ENCODE peak calls at places on chromosomes 7 and 10, in eight cellular contexts. One of them, this sample, is unnamed.

GRCh38 chr7:142030294-142030693 is 34.6 kb downstream of the MGAM start:
- DNase-seq in SK-N-SH: no peak
- DNase-seq in ovary: no peak
- DNase-seq in stomach: no peak
- DNase-seq in H1: no peak
- DNase-seq in A549: peak; percentile 37
- DNase-seq in GM12878: no peak
- DNase-seq in sigmoid colon: no peak
- DNase-seq in this sample: no peak

GRCh38 chr7:94396044-94396443 is 1.3 kb downstream of the COL1A2 start:
- DNase-seq in SK-N-SH: no peak
- DNase-seq in ovary: no peak
- DNase-seq in stomach: no peak
- DNase-seq in H1: no peak
- DNase-seq in A549: no peak
- DNase-seq in GM12878: no peak
- DNase-seq in sigmoid colon: no peak
- DNase-seq in this sample: no peak

GRCh38 chr7:128447944-128448556 is 7.6 kb upstream of the HILPDA start:
- DNase-seq in SK-N-SH: no peak
- DNase-seq in ovary: no peak
- DNase-seq in stomach: no peak
- DNase-seq in H1: no peak
- DNase-seq in A549: no peak
- DNase-seq in GM12878: no peak
- DNase-seq in sigmoid colon: no peak
- DNase-seq in this sample: no peak

GRCh38 chr10:60564475-60564874 is 174.8 kb upstream of the ANK3 start:
- DNase-seq in SK-N-SH: no peak
- DNase-seq in ovary: no peak
- DNase-seq in stomach: no peak
- DNase-seq in H1: no peak
- DNase-seq in A549: no peak
- DNase-seq in GM12878: no peak
- DNase-seq in sigmoid colon: no peak
- DNase-seq in this sample: no peak

GRCh38 chr7:154927624-154928125 is 75.2 kb downstream of the PAXIP1 start:
- DNase-seq in SK-N-SH: peak; percentile 68
- DNase-seq in ovary: peak; percentile 59
- DNase-seq in stomach: peak; percentile 88
- DNase-seq in H1: no peak
- DNase-seq in A549: peak; percentile 91
- DNase-seq in GM12878: peak; percentile 39
- DNase-seq in sigmoid colon: peak; percentile 89
- DNase-seq in this sample: no peak

GRCh38 chr10:102120987-102121738 is 995 bp upstream of the LDB1 start:
- DNase-seq in SK-N-SH: peak; percentile 74
- DNase-seq in ovary: peak; percentile 89
- DNase-seq in stomach: peak; percentile 38
- DNase-seq in H1: peak; percentile 91
- DNase-seq in A549: no peak
- DNase-seq in GM12878: no peak
- DNase-seq in sigmoid colon: peak; percentile 96
- DNase-seq in this sample: peak; percentile 71

GRCh38 chr10:25017661-25018060 is 1.2 kb downstream of the THNSL1 start:
- DNase-seq in SK-N-SH: no peak
- DNase-seq in ovary: no peak
- DNase-seq in stomach: no peak
- DNase-seq in H1: no peak
- DNase-seq in A549: no peak
- DNase-seq in GM12878: no peak
- DNase-seq in sigmoid colon: no peak
- DNase-seq in this sample: no peak

GRCh38 chr10:72072639-72073038 is 15.7 kb downstream of the SPOCK2 start:
- DNase-seq in SK-N-SH: no peak
- DNase-seq in ovary: no peak
- DNase-seq in stomach: no peak
- DNase-seq in H1: no peak
- DNase-seq in A549: no peak
- DNase-seq in GM12878: no peak
- DNase-seq in sigmoid colon: no peak
- DNase-seq in this sample: no peak

GRCh38 chr7:26275213-26275612 is 16.4 kb upstream of the SNX10 start:
- DNase-seq in SK-N-SH: no peak
- DNase-seq in ovary: no peak
- DNase-seq in stomach: no peak
- DNase-seq in H1: no peak
- DNase-seq in A549: no peak
- DNase-seq in GM12878: no peak
- DNase-seq in sigmoid colon: no peak
- DNase-seq in this sample: no peak

GRCh38 chr10:46555713-46556514 is 544 bp downstream of the GPRIN2 start:
- DNase-seq in SK-N-SH: no peak
- DNase-seq in ovary: peak; percentile 34
- DNase-seq in stomach: peak; percentile 47
- DNase-seq in H1: peak; percentile 69
- DNase-seq in A549: peak; percentile 69
- DNase-seq in GM12878: no peak
- DNase-seq in sigmoid colon: peak; percentile 66
- DNase-seq in this sample: peak; percentile 63

GRCh38 chr7:6478186-6478585 is 30.4 kb upstream of the DAGLB start:
- DNase-seq in SK-N-SH: no peak
- DNase-seq in ovary: no peak
- DNase-seq in stomach: no peak
- DNase-seq in H1: no peak
- DNase-seq in A549: no peak
- DNase-seq in GM12878: no peak
- DNase-seq in sigmoid colon: no peak
- DNase-seq in this sample: no peak

GRCh38 chr7:133497061-133497460 is 244.2 kb downstream of the EXOC4 start:
- DNase-seq in SK-N-SH: no peak
- DNase-seq in ovary: no peak
- DNase-seq in stomach: no peak
- DNase-seq in H1: no peak
- DNase-seq in A549: no peak
- DNase-seq in GM12878: no peak
- DNase-seq in sigmoid colon: no peak
- DNase-seq in this sample: no peak

GRCh38 chr7:129703751-129704150 is 92.2 kb downstream of the NRF1 start:
- DNase-seq in SK-N-SH: no peak
- DNase-seq in ovary: no peak
- DNase-seq in stomach: no peak
- DNase-seq in H1: no peak
- DNase-seq in A549: no peak
- DNase-seq in GM12878: no peak
- DNase-seq in sigmoid colon: no peak
- DNase-seq in this sample: no peak

GRCh38 chr7:55066938-55067337 is 48.1 kb downstream of the EGFR start:
- DNase-seq in SK-N-SH: no peak
- DNase-seq in ovary: no peak
- DNase-seq in stomach: no peak
- DNase-seq in H1: no peak
- DNase-seq in A549: no peak
- DNase-seq in GM12878: no peak
- DNase-seq in sigmoid colon: no peak
- DNase-seq in this sample: no peak

GRCh38 chr7:55063633-55064032 is 44.8 kb downstream of the EGFR start:
- DNase-seq in SK-N-SH: no peak
- DNase-seq in ovary: no peak
- DNase-seq in stomach: no peak
- DNase-seq in H1: no peak
- DNase-seq in A549: no peak
- DNase-seq in GM12878: no peak
- DNase-seq in sigmoid colon: no peak
- DNase-seq in this sample: no peak

GRCh38 chr7:55065511-55066229 is 46.9 kb downstream of the EGFR start:
- DNase-seq in SK-N-SH: no peak
- DNase-seq in ovary: no peak
- DNase-seq in stomach: no peak
- DNase-seq in H1: no peak
- DNase-seq in A549: peak; percentile 84
- DNase-seq in GM12878: peak; percentile 38
- DNase-seq in sigmoid colon: no peak
- DNase-seq in this sample: no peak

GRCh38 chr7:55066479-55066878 is 47.7 kb downstream of the EGFR start:
- DNase-seq in SK-N-SH: no peak
- DNase-seq in ovary: no peak
- DNase-seq in stomach: no peak
- DNase-seq in H1: no peak
- DNase-seq in A549: peak; percentile 64
- DNase-seq in GM12878: no peak
- DNase-seq in sigmoid colon: no peak
- DNase-seq in this sample: no peak

GRCh38 chr7:55065079-55065478 is 46.3 kb downstream of the EGFR start:
- DNase-seq in SK-N-SH: no peak
- DNase-seq in ovary: peak; percentile 68
- DNase-seq in stomach: no peak
- DNase-seq in H1: no peak
- DNase-seq in A549: peak; percentile 93
- DNase-seq in GM12878: peak; percentile 31
- DNase-seq in sigmoid colon: peak; percentile 90
- DNase-seq in this sample: no peak
- TF ChIP-seq EP300 in SK-N-SH: no peak
- TF ChIP-seq EP300 in ovary: no peak
- TF ChIP-seq EP300 in stomach: no peak
- TF ChIP-seq EP300 in H1: no peak
- TF ChIP-seq EP300 in A549: no peak
- TF ChIP-seq EP300 in GM12878: no peak
- TF ChIP-seq EP300 in sigmoid colon: no peak
- TF ChIP-seq EP300 in this sample: peak; percentile 38

GRCh38 chr7:2120251-2120660 is 112.5 kb downstream of the MAD1L1 start:
- DNase-seq in SK-N-SH: no peak
- DNase-seq in ovary: peak; percentile 53
- DNase-seq in stomach: peak; percentile 39
- DNase-seq in H1: no peak
- DNase-seq in A549: no peak
- DNase-seq in GM12878: no peak
- DNase-seq in sigmoid colon: no peak
- DNase-seq in this sample: peak; percentile 67
- TF ChIP-seq EP300 in SK-N-SH: no peak
- TF ChIP-seq EP300 in ovary: no peak
- TF ChIP-seq EP300 in stomach: no peak
- TF ChIP-seq EP300 in H1: no peak
- TF ChIP-seq EP300 in A549: no peak
- TF ChIP-seq EP300 in GM12878: no peak
- TF ChIP-seq EP300 in sigmoid colon: no peak
- TF ChIP-seq EP300 in this sample: no peak

DNA sequence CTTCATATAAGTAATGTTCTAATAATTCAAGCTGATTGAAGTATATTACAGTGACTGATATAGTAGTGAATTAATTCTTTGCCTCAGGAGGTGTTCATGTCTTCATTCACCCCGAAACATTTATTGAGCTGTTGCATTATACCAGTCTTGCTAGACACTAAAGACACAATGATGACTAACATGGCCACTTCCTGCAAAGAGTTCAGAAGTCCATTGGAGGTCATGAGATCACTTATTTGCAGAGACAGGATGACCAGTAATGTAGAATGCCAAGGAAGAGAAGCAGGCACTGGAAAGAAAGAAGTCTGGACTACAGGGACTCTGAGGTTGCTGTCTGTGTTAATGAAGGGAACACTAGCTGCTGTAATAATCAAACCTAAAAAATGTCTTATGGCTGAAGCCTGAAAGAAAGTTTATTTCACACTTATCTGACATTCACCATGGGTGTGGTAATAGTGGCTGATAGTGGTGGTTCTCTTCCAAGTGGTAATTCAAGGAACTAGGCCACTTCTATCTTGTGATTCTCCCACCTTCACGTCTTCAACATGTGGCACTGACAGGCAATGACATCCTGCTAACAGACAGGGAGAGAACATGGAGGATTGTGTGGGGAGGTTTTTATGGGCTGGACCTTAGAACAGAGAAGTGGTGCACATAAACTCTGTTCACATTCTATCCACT is 89.3 kb upstream of the MKLN1 start:
- DNase-seq in SK-N-SH: no peak
- DNase-seq in ovary: no peak
- DNase-seq in stomach: no peak
- DNase-seq in H1: no peak
- DNase-seq in A549: peak; percentile 87
- DNase-seq in GM12878: no peak
- DNase-seq in sigmoid colon: no peak
- DNase-seq in this sample: no peak
- TF ChIP-seq EP300 in SK-N-SH: no peak
- TF ChIP-seq EP300 in ovary: no peak
- TF ChIP-seq EP300 in stomach: no peak
- TF ChIP-seq EP300 in H1: no peak
- TF ChIP-seq EP300 in A549: peak; percentile 17
- TF ChIP-seq EP300 in GM12878: no peak
- TF ChIP-seq EP300 in sigmoid colon: no peak
- TF ChIP-seq EP300 in this sample: no peak

GRCh38 chr7:1246871-1247526 is 14.3 kb downstream of the UNCX start:
- DNase-seq in SK-N-SH: no peak
- DNase-seq in ovary: no peak
- DNase-seq in stomach: no peak
- DNase-seq in H1: no peak
- DNase-seq in A549: no peak
- DNase-seq in GM12878: no peak
- DNase-seq in sigmoid colon: no peak
- DNase-seq in this sample: no peak

GRCh38 chr7:1244701-1245526 is 12.2 kb downstream of the UNCX start:
- DNase-seq in SK-N-SH: no peak
- DNase-seq in ovary: no peak
- DNase-seq in stomach: no peak
- DNase-seq in H1: no peak
- DNase-seq in A549: no peak
- DNase-seq in GM12878: no peak
- DNase-seq in sigmoid colon: no peak
- DNase-seq in this sample: no peak

GRCh38 chr7:1247527-1248041 is 14.9 kb downstream of the UNCX start:
- DNase-seq in SK-N-SH: peak; percentile 76
- DNase-seq in ovary: no peak
- DNase-seq in stomach: no peak
- DNase-seq in H1: no peak
- DNase-seq in A549: no peak
- DNase-seq in GM12878: no peak
- DNase-seq in sigmoid colon: no peak
- DNase-seq in this sample: peak; percentile 81

GRCh38 chr7:1245596-1245995 is 12.9 kb downstream of the UNCX start:
- DNase-seq in SK-N-SH: no peak
- DNase-seq in ovary: no peak
- DNase-seq in stomach: no peak
- DNase-seq in H1: no peak
- DNase-seq in A549: no peak
- DNase-seq in GM12878: no peak
- DNase-seq in sigmoid colon: no peak
- DNase-seq in this sample: no peak

GRCh38 chr7:1246170-1246870 is 13.6 kb downstream of the UNCX start:
- DNase-seq in SK-N-SH: no peak
- DNase-seq in ovary: no peak
- DNase-seq in stomach: no peak
- DNase-seq in H1: no peak
- DNase-seq in A549: no peak
- DNase-seq in GM12878: no peak
- DNase-seq in sigmoid colon: no peak
- DNase-seq in this sample: peak; percentile 72
- TF ChIP-seq EP300 in SK-N-SH: no peak
- TF ChIP-seq EP300 in ovary: no peak
- TF ChIP-seq EP300 in stomach: no peak
- TF ChIP-seq EP300 in H1: no peak
- TF ChIP-seq EP300 in A549: no peak
- TF ChIP-seq EP300 in GM12878: no peak
- TF ChIP-seq EP300 in sigmoid colon: no peak
- TF ChIP-seq EP300 in this sample: no peak